ENCODE peak calls at places on chromosomes 3 and 15, in four cellular contexts. R, E, K and B are unnamed samples.

GRCh38 chr3:69182588-69183299 is 60.3 kb upstream of the LMOD3 start:
- DNase-seq in E (no peak), K (no peak), R (no peak), B (peak; percentile 87)

GRCh38 chr3:147358144-147358992 is 48.0 kb downstream of the ZIC4 start:
- DNase-seq in K (no peak), E (no peak), R (no peak), B (no peak)

GRCh38 chr3:197354195-197355059 is 56.0 kb upstream of the DLG1 start:
- DNase-seq in R (peak; percentile 38), E (peak; percentile 85), K (no peak), B (no peak)

GRCh38 chr3:27221264-27221932 is 147.8 kb downstream of the NEK10 start:
- DNase-seq in K (no peak), R (no peak), E (no peak), B (no peak)

GRCh38 chr15:65423977-65424679 is 1.4 kb upstream of the IGDCC4 start:
- DNase-seq in K (peak; percentile 52), E (no peak), R (no peak), B (no peak)

GRCh38 chr3:169564883-169565282 is 98.6 kb downstream of the MECOM start:
- DNase-seq in K (no peak), R (no peak), E (no peak), B (no peak)

GRCh38 chr3:168162172-168162571 is 66.4 kb upstream of the GOLIM4 start:
- DNase-seq in K (no peak), R (no peak), E (no peak), B (no peak)

GRCh38 chr15:29226431-29227216 is 43.0 kb downstream of the NSMCE3 start:
- DNase-seq in E (no peak), K (no peak), R (no peak), B (no peak)

GRCh38 chr15:99265541-99266070 is 14.3 kb downstream of the LRRC28 start:
- DNase-seq in K (no peak), R (no peak), E (no peak), B (no peak)

GRCh38 chr15:98657721-98658120 is 9.4 kb downstream of the IGF1R start:
- DNase-seq in E (no peak), R (no peak), K (peak; percentile 50), B (no peak)

GRCh38 chr15:71052356-71052755 is 62.9 kb upstream of the THSD4 start:
- DNase-seq in E (no peak), R (no peak), K (no peak), B (no peak)

GRCh38 chr3:73018790-73019441 is 22.3 kb downstream of the PPP4R2 start:
- DNase-seq in K (no peak), R (no peak), E (no peak), B (no peak)

GRCh38 chr3:143464850-143465249 is 345.3 kb downstream of the CHST2 start:
- DNase-seq in K (no peak), R (peak; percentile 58), E (peak; percentile 47), B (no peak)

GRCh38 chr3:138434276-138434874 is at the start of gene ESYT3:
- DNase-seq in R (peak; percentile 83), K (peak; percentile 92), E (peak; percentile 92), B (peak; percentile 84)

GRCh38 chr3:61570813-61571212 is 9.4 kb downstream of the PTPRG start:
- DNase-seq in E (no peak), K (no peak), R (no peak), B (peak; percentile 65)
- H3K4me1 ChIP-seq in E (no peaks in the 10 kb centered on the region), K (no peaks in the 10 kb centered on the region), R (no peaks in the 10 kb centered on the region), B (peaks cover 5% of the 10 kb centered on the region)

DNA sequence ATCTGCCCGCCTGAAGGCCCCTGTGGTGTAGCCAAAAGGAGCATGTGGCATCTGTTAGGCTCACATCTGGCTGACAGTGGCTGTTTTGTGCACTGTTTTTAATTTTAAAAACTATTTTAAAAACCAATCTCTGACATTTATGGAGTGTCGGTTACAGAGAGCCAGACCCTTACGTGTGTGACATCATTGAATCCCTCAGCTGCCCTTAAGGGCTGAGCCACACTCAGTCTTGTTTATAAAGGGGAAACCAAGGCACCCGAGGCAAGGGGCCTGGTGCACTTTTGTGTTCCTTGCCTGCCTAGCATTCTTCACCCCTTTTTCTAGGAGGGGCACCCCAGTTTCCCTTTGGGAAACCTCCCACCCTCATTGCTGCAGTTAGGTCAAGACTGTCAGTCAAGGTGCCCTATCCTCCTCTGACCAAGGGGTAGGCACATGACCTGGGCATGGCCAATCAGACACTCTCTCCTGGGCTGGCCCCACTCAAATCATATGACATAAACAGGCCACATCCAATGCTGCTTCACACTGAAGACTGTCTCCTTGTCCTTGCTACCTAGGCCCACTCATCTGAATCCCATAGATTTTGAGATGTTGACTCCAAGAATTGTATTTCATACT is 105.3 kb downstream of the LSM3 start:
- DNase-seq in K (no peak), R (no peak), E (no peak), B (no peak)
- H3K27me3 ChIP-seq in K (no peaks in the 10 kb centered on the region), R (no peaks in the 10 kb centered on the region), E (no peaks in the 10 kb centered on the region), B (no peaks in the 10 kb centered on the region)

GRCh38 chr15:69689133-69689532 is 236.5 kb downstream of the RPLP1 start:
- DNase-seq in K (no peak), E (no peak), R (no peak), B (no peak)
- H3K4me3 ChIP-seq in K (peak overlapping the region; percentile 39), E (no peak overlapping the region), R (no peak overlapping the region), B (no peak overlapping the region)

GRCh38 chr15:44535509-44536297 is 1.2 kb upstream of the EIF3J start:
- DNase-seq in K (peak; percentile 72), R (peak; percentile 56), E (no peak), B (peak; percentile 46)

GRCh38 chr15:44536298-44536961 is 517 bp upstream of the EIF3J start:
- DNase-seq in E (peak; percentile 95), K (peak; percentile 97), R (peak; percentile 91), B (peak; percentile 92)

GRCh38 chr15:44536962-44537727 is at the start of gene EIF3J:
- DNase-seq in E (peak; percentile 98), K (peak; percentile 73), R (peak; percentile 94), B (peak; percentile 96)

GRCh38 chr15:44535092-44535491 is 1.9 kb upstream of the EIF3J start:
- DNase-seq in K (no peak), R (no peak), E (no peak), B (no peak)

GRCh38 chr15:44537728-44538240 is 837 bp downstream of the EIF3J start:
- DNase-seq in R (no peak), E (no peak), K (no peak), B (no peak)
- H3K4me1 ChIP-seq in R (peaks cover 8% of the 10 kb centered on the region), E (no peaks in the 10 kb centered on the region), K (no peaks in the 10 kb centered on the region), B (peaks cover 14% of the 10 kb centered on the region)

GRCh38 chr3:53845103-53845880 is 927 bp downstream of the CHDH start:
- DNase-seq in E (peak; percentile 77), K (peak; percentile 93), R (peak; percentile 69), B (peak; percentile 40)
- H3K27me3 ChIP-seq in E (no peaks in the 10 kb centered on the region), K (peaks cover 18% of the 10 kb centered on the region), R (no peaks in the 10 kb centered on the region), B (peaks cover 5% of the 10 kb centered on the region)

GRCh38 chr15:49152552-49153337 is 2.7 kb downstream of the COPS2 start:
- DNase-seq in R (no peak), E (no peak), K (no peak), B (no peak)
- H3K4me3 ChIP-seq in R (no peak overlapping the region), E (no peak overlapping the region), K (no peak overlapping the region), B (no peak overlapping the region)

GRCh38 chr15:80588801-80589200 is 106.3 kb upstream of the ABHD17C start:
- DNase-seq in R (no peak), K (peak; percentile 2), E (no peak), B (no peak)

GRCh38 chr15:80585544-80586018 is 109.5 kb upstream of the ABHD17C start:
- DNase-seq in R (peak; percentile 22), K (peak; percentile 57), E (no peak), B (no peak)

GRCh38 chr15:80587816-80588456 is 107.2 kb upstream of the ABHD17C start:
- DNase-seq in K (peak; percentile 34), R (no peak), E (no peak), B (no peak)

GRCh38 chr15:80586141-80586540 is 109.0 kb upstream of the ABHD17C start:
- DNase-seq in E (no peak), R (no peak), K (no peak), B (no peak)

GRCh38 chr15:80587007-80587406 is 108.1 kb upstream of the ABHD17C start:
- DNase-seq in E (no peak), K (peak; percentile 48), R (no peak), B (no peak)
- H3K4me1 ChIP-seq in E (no peaks in the 10 kb centered on the region), K (peaks cover 6% of the 10 kb centered on the region), R (no peaks in the 10 kb centered on the region), B (no peaks in the 10 kb centered on the region)

GRCh38 chr15:89381330-89381729 is 46.7 kb upstream of the POLG start:
- DNase-seq in K (no peak), R (no peak), E (no peak), B (no peak)

GRCh38 chr15:89379423-89379735 is 44.8 kb upstream of the POLG start:
- DNase-seq in K (peak; percentile 66), E (no peak), R (no peak), B (no peak)

GRCh38 chr15:89377842-89378698 is 43.4 kb upstream of the POLG start:
- DNase-seq in K (peak; percentile 78), E (no peak), R (no peak), B (no peak)

GRCh38 chr15:89378699-89379422 is 44.2 kb upstream of the POLG start:
- DNase-seq in R (no peak), K (no peak), E (peak; percentile 78), B (no peak)

GRCh38 chr15:89379818-89380217 is 45.2 kb upstream of the POLG start:
- DNase-seq in R (no peak), E (no peak), K (peak; percentile 50), B (no peak)
- H3K27me3 ChIP-seq in R (peaks cover 53% of the 10 kb centered on the region), E (no peaks in the 10 kb centered on the region), K (peaks cover 100% of the 10 kb centered on the region), B (peaks cover 97% of the 10 kb centered on the region)

GRCh38 chr15:74955017-74955416 is 1.6 kb downstream of the RPP25 start:
- DNase-seq in K (no peak), R (no peak), E (peak; percentile 63), B (peak; percentile 42)
- H3K4me3 ChIP-seq in K (peak overlapping the region; percentile 86), R (peak overlapping the region; percentile 69), E (peak overlapping the region; percentile 53), B (peak overlapping the region; percentile 41)